ENCODE peak calls at places on chromosome 14, in ten cellular contexts. J, N, K, R, W, F, I, B, Q and V are unnamed samples. For H3K4me1, the result is how much of the 10 kb centered on the place peaks cover.

GRCh38 chr14:102661614-102662013 is 69.2 kb downstream of the RCOR1 start:
- DNase-seq in J (no peak), N (no peak), K (no peak), R (no peak), W (no peak), F (no peak), I (no peak), B (no peak), Q (no peak), V (no peak)

GRCh38 chr14:92040431-92041040 is 677 bp upstream of the TRIP11 start:
- DNase-seq in J (peak), N (no peak), K (peak), R (no peak), W (no peak), F (peak), I (no peak), B (peak), Q (no peak), V (peak)

GRCh38 chr14:41295734-41296133 is 310.9 kb upstream of the LRFN5 start:
- DNase-seq in J (no peak), N (no peak), K (no peak), R (no peak), W (no peak), F (no peak), I (no peak), B (no peak), Q (no peak), V (no peak)

GRCh38 chr14:31075144-31075543 is 49.0 kb upstream of the STRN3 start:
- DNase-seq in J (no peak), N (no peak), K (no peak), R (no peak), W (no peak), F (no peak), I (no peak), B (no peak), Q (no peak), V (no peak)

GRCh38 chr14:99562848-99563748 is 40.9 kb downstream of the CCDC85C start:
- DNase-seq in J (peak), N (peak), K (peak), R (peak), W (no peak), F (peak), I (peak), B (peak), Q (no peak), V (no peak)

GRCh38 chr14:95331708-95332408 is 12.2 kb upstream of the CLMN start:
- DNase-seq in J (no peak), N (no peak), K (no peak), R (no peak), W (no peak), F (no peak), I (no peak), B (no peak), Q (no peak), V (no peak)

GRCh38 chr14:102857444-102857843 is 65.0 kb upstream of the AMN start:
- DNase-seq in J (no peak), N (no peak), K (peak), R (no peak), W (no peak), F (peak), I (no peak), B (no peak), Q (no peak), V (no peak)

GRCh38 chr14:77076118-77076631 is 21.9 kb upstream of the CIPC start:
- DNase-seq in J (no peak), N (peak), K (peak), R (peak), W (no peak), F (no peak), I (peak), B (peak), Q (peak), V (no peak)

GRCh38 chr14:99041820-99042174 is 230.2 kb downstream of the BCL11B start:
- DNase-seq in J (no peak), N (no peak), K (no peak), R (no peak), W (no peak), F (no peak), I (no peak), B (no peak), Q (no peak), V (no peak)

GRCh38 chr14:24051789-24052655 is at the start of gene CARMIL3:
- DNase-seq in J (peak), N (peak), K (peak), R (peak), W (peak), F (peak), I (peak), B (peak), Q (no peak), V (no peak)

GRCh38 chr14:52399886-52400599 is 85.9 kb downstream of the PTGER2 start:
- DNase-seq in J (peak), N (no peak), K (peak), R (no peak), W (no peak), F (peak), I (no peak), B (peak), Q (no peak), V (no peak)

GRCh38 chr14:50001146-50001998 is 108.5 kb downstream of the ARF6 start:
- DNase-seq in J (peak), N (no peak), K (peak), R (peak), W (peak), F (peak), I (no peak), B (peak), Q (peak), V (peak)

GRCh38 chr14:86574026-86574777 is 1044.3 kb downstream of the FLRT2 start:
- DNase-seq in J (peak), N (no peak), K (peak), R (no peak), W (no peak), F (peak), I (no peak), B (no peak), Q (no peak), V (peak)

GRCh38 chr14:99246536-99247083 is 25.4 kb downstream of the BCL11B start:
- DNase-seq in J (no peak), N (no peak), K (no peak), R (no peak), W (no peak), F (no peak), I (no peak), B (no peak), Q (no peak), V (no peak)

GRCh38 chr14:106586098-106586704 is 1059.8 kb downstream of the TMEM121 start:
- DNase-seq in J (no peak), N (peak), K (no peak), R (peak), W (peak), F (no peak), I (no peak), B (no peak), Q (no peak), V (no peak)
- TF ChIP-seq CTCF in J (no peak), N (no peak), K (no peak), R (peak), W (peak), F (no peak), I (no peak), B (no peak), Q (no peak), V (peak)

DNA sequence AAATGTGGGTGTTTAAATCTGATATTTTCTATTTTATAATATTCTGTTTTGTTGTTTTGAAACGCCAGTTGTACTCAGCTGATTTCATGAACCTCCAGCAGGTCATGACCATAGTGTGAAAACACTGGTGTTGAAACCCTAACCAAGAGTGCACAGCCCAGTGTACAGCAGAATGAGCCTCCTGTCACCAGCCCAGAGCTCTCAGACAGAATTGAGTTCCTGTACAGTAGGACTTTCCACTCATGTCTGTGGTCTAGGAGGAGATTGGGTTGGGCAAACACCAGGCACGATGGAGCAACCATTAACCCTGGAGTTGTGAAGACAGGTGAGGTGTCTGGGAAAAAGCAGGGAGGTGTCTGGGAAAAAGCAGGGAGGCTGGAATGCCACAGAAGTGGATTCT is 908.8 kb downstream of the VRK1 start:
- DNase-seq in J (no peak), N (no peak), K (no peak), R (no peak), W (no peak), F (no peak), I (no peak), B (no peak), Q (no peak), V (no peak)
- H3K4me1 ChIP-seq in J (under half), N (under half), K (under half), R (under half), W (half or more), F (under half), I (under half), B (under half), Q (under half), V (under half)

GRCh38 chr14:55411426-55412389 is at the start of gene ATG14:
- DNase-seq in J (peak), N (peak), K (peak), R (peak), W (peak), F (peak), I (peak), B (peak), Q (peak), V (peak)
- TF ChIP-seq CTCF in J (no peak), N (no peak), K (no peak), R (no peak), W (no peak), F (no peak), I (no peak), B (no peak), Q (no peak), V (no peak)

GRCh38 chr14:59332727-59333126 is 132.5 kb downstream of the GPR135 start:
- DNase-seq in J (peak), N (no peak), K (peak), R (no peak), W (no peak), F (peak), I (no peak), B (peak), Q (no peak), V (no peak)

GRCh38 chr14:59333235-59333634 is 131.9 kb downstream of the GPR135 start:
- DNase-seq in J (no peak), N (no peak), K (no peak), R (no peak), W (no peak), F (no peak), I (no peak), B (no peak), Q (no peak), V (no peak)

GRCh38 chr14:59337151-59337611 is 128.0 kb downstream of the GPR135 start:
- DNase-seq in J (no peak), N (peak), K (peak), R (no peak), W (no peak), F (peak), I (peak), B (no peak), Q (peak), V (no peak)

GRCh38 chr14:59333668-59334067 is 131.5 kb downstream of the GPR135 start:
- DNase-seq in J (peak), N (no peak), K (peak), R (no peak), W (no peak), F (peak), I (peak), B (peak), Q (no peak), V (peak)

GRCh38 chr14:59336078-59336477 is 129.1 kb downstream of the GPR135 start:
- DNase-seq in J (no peak), N (no peak), K (peak), R (no peak), W (no peak), F (peak), I (no peak), B (no peak), Q (no peak), V (no peak)
- H3K4me1 ChIP-seq in J (under half), N (under half), K (under half), R (under half), W (under half), F (under half), I (under half), B (under half), Q (under half), V (under half)

DNA sequence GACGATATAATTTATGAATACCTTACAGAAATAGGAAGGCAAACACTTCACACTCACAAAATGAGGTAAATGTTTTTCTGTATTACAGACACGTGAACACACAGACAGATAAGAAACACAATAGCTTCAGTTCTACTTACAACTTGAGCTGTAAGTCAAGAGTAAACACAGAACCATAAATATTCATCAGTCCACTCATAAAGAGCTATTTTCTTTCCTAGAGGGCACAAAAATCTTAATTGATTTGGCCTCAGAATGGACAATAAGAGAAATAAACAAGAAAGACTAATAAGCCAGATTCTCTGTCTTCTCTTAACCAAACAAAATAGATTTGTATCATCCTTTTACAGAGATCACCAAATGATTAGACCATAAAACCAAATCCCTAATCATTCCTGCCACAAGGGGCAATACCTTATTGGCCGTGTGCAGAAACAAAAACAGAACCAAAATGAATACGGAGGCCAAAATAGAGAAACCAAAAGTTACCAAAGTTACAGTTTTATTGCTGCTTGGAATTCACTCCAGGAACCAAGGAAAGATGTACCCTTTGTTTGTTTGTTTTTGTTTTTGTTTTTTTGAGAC is 38.1 kb upstream of the GARIN2 start:
- DNase-seq in J (no peak), N (no peak), K (no peak), R (no peak), W (no peak), F (peak), I (no peak), B (no peak), Q (no peak), V (no peak)
- TF ChIP-seq CTCF in J (peak), N (peak), K (peak), R (peak), W (no peak), F (peak), I (peak), B (peak), Q (peak), V (peak)

GRCh38 chr14:68234101-68234905 is 414.7 kb downstream of the RAD51B start:
- DNase-seq in J (peak), N (no peak), K (no peak), R (no peak), W (no peak), F (no peak), I (no peak), B (no peak), Q (no peak), V (peak)
- H3K4me1 ChIP-seq in J (under half), N (under half), K (under half), R (under half), W (under half), F (under half), I (under half), B (under half), Q (under half), V (under half)

GRCh38 chr14:64561631-64562030 is 11.9 kb downstream of the PPP1R36 start:
- DNase-seq in J (no peak), N (no peak), K (no peak), R (no peak), W (no peak), F (no peak), I (no peak), B (no peak), Q (no peak), V (no peak)
- TF ChIP-seq CTCF in J (no peak), N (no peak), K (no peak), R (no peak), W (no peak), F (no peak), I (no peak), B (no peak), Q (no peak), V (no peak)

DNA sequence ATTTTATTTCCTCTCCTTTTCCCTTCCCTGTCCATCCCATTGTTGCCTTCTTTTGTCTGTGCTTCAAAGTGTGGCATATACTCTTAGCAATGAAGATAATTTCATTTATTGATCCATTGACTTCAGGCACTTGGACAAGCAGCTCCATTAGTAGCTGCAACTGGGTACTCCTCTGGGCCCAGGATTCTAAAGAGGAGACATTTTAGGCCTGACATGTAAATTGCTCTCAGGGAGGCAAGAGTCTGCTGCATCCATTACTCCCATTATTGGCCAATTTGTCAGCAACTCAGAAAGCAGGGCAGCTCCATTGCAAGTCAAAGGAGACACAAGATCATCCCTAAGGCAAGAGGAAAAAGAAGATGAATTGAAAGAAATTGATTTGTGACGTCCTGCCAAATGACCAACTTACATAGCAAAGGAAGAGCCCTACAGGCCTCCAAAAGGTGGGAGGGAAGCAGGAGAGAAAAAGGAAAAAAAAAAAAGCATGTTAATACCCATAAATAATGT is 1094.1 kb upstream of the FLRT2 start:
- DNase-seq in J (no peak), N (no peak), K (no peak), R (no peak), W (no peak), F (no peak), I (no peak), B (no peak), Q (no peak), V (no peak)
- H3K4me1 ChIP-seq in J (under half), N (under half), K (under half), R (under half), W (under half), F (under half), I (under half), B (under half), Q (under half), V (under half)